ENCODE peak calls at places on chromosomes 2 and 18, in five cellular contexts. One of them, this sample, is unnamed.

GRCh38 chr2:234425923-234426603 is 70.8 kb downstream of the ARL4C start:
- DNase-seq in HepG2: no peak
- DNase-seq in WTC11: no peak
- DNase-seq in HCT116: no peak
- DNase-seq in GM12878: peak
- DNase-seq in this sample: no peak

GRCh38 chr2:238315031-238315595 is 5.2 kb upstream of the TRAF3IP1 start:
- DNase-seq in HepG2: no peak
- DNase-seq in WTC11: no peak
- DNase-seq in HCT116: no peak
- DNase-seq in GM12878: no peak
- DNase-seq in this sample: no peak

GRCh38 chr2:232349946-232350635 is 28.5 kb upstream of the ALPP start:
- DNase-seq in HepG2: no peak
- DNase-seq in WTC11: peak
- DNase-seq in HCT116: no peak
- DNase-seq in GM12878: no peak
- DNase-seq in this sample: no peak

GRCh38 chr2:38602136-38602731 is 494 bp downstream of the HNRNPLL start:
- DNase-seq in HepG2: no peak
- DNase-seq in WTC11: peak
- DNase-seq in HCT116: no peak
- DNase-seq in GM12878: no peak
- DNase-seq in this sample: no peak

GRCh38 chr2:127157651-127158460 is 50.9 kb upstream of the BIN1 start:
- DNase-seq in HepG2: peak
- DNase-seq in WTC11: peak
- DNase-seq in HCT116: no peak
- DNase-seq in GM12878: no peak
- DNase-seq in this sample: peak

GRCh38 chr18:42183746-42184145 is 228.7 kb downstream of the PIK3C3 start:
- DNase-seq in HepG2: no peak
- DNase-seq in WTC11: no peak
- DNase-seq in HCT116: no peak
- DNase-seq in GM12878: no peak
- DNase-seq in this sample: no peak

GRCh38 chr2:241745276-241745675 is 10.8 kb downstream of the D2HGDH start:
- DNase-seq in HepG2: no peak
- DNase-seq in WTC11: no peak
- DNase-seq in HCT116: no peak
- DNase-seq in GM12878: no peak
- DNase-seq in this sample: no peak

GRCh38 chr18:24219561-24220317 is 80.9 kb downstream of the CABYR start:
- DNase-seq in HepG2: no peak
- DNase-seq in WTC11: no peak
- DNase-seq in HCT116: no peak
- DNase-seq in GM12878: no peak
- DNase-seq in this sample: no peak

GRCh38 chr2:224612581-224612980 is 27.4 kb upstream of the CUL3 start:
- DNase-seq in HepG2: no peak
- DNase-seq in WTC11: no peak
- DNase-seq in HCT116: no peak
- DNase-seq in GM12878: no peak
- DNase-seq in this sample: no peak

GRCh38 chr2:18690342-18690741 is 101.0 kb upstream of the NT5C1B start:
- DNase-seq in HepG2: no peak
- DNase-seq in WTC11: peak
- DNase-seq in HCT116: peak
- DNase-seq in GM12878: no peak
- DNase-seq in this sample: peak

GRCh38 chr2:180717588-180717987 is 262.8 kb upstream of the UBE2E3 start:
- DNase-seq in HepG2: no peak
- DNase-seq in WTC11: no peak
- DNase-seq in HCT116: no peak
- DNase-seq in GM12878: no peak
- DNase-seq in this sample: no peak

GRCh38 chr2:148955798-148956197 is 80.8 kb downstream of the KIF5C start:
- DNase-seq in HepG2: no peak
- DNase-seq in WTC11: no peak
- DNase-seq in HCT116: no peak
- DNase-seq in GM12878: no peak
- DNase-seq in this sample: no peak

GRCh38 chr2:138058427-138058826 is 94.2 kb downstream of the HNMT start:
- DNase-seq in HepG2: peak
- DNase-seq in WTC11: no peak
- DNase-seq in HCT116: no peak
- DNase-seq in GM12878: no peak
- DNase-seq in this sample: no peak

GRCh38 chr2:122023059-122023879 is 267.8 kb downstream of the TSN start:
- DNase-seq in HepG2: no peak
- DNase-seq in WTC11: no peak
- DNase-seq in HCT116: no peak
- DNase-seq in GM12878: no peak
- DNase-seq in this sample: no peak

DNA sequence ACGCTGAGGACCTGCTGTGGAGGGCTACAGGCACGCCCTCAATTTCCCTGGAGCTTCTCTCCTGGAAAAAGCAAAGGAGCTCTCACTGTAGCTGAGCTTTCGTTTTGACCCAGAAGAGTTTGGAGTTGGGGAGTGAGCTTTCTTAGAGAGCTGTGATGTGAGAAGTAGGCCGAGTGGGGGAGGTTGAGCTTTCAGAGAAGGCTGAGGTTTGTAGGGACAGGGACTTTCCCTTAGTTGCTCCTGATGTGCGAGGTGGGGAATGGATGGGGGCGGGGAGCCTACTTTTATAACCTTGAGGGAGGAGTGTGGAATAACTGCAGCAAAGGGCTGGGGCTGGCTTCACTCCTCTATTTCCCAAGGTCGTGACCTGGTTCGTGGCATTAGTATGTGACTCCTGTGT is 47.1 kb downstream of the ZNF532 start:
- DNase-seq in HepG2: no peak
- DNase-seq in WTC11: no peak
- DNase-seq in HCT116: no peak
- DNase-seq in GM12878: no peak
- DNase-seq in this sample: no peak
- TF ChIP-seq SP1 in HepG2: no peak
- TF ChIP-seq SP1 in WTC11: no peak
- TF ChIP-seq SP1 in HCT116: no peak
- TF ChIP-seq SP1 in GM12878: no peak
- TF ChIP-seq SP1 in this sample: no peak

GRCh38 chr2:17662723-17663122 is 90.9 kb downstream of the SMC6 start:
- DNase-seq in HepG2: no peak
- DNase-seq in WTC11: no peak
- DNase-seq in HCT116: no peak
- DNase-seq in GM12878: no peak
- DNase-seq in this sample: no peak

GRCh38 chr2:17661460-17661859 is 92.2 kb downstream of the SMC6 start:
- DNase-seq in HepG2: no peak
- DNase-seq in WTC11: no peak
- DNase-seq in HCT116: no peak
- DNase-seq in GM12878: no peak
- DNase-seq in this sample: no peak

GRCh38 chr2:17658251-17658843 is 95.3 kb downstream of the SMC6 start:
- DNase-seq in HepG2: no peak
- DNase-seq in WTC11: no peak
- DNase-seq in HCT116: no peak
- DNase-seq in GM12878: peak
- DNase-seq in this sample: no peak

GRCh38 chr2:17660219-17660618 is 93.4 kb downstream of the SMC6 start:
- DNase-seq in HepG2: no peak
- DNase-seq in WTC11: no peak
- DNase-seq in HCT116: no peak
- DNase-seq in GM12878: no peak
- DNase-seq in this sample: no peak

GRCh38 chr2:17657759-17658158 is 95.9 kb downstream of the SMC6 start:
- DNase-seq in HepG2: no peak
- DNase-seq in WTC11: no peak
- DNase-seq in HCT116: no peak
- DNase-seq in GM12878: no peak
- DNase-seq in this sample: no peak
- TF ChIP-seq SP1 in HepG2: no peak
- TF ChIP-seq SP1 in WTC11: no peak
- TF ChIP-seq SP1 in HCT116: no peak
- TF ChIP-seq SP1 in GM12878: no peak
- TF ChIP-seq SP1 in this sample: no peak

DNA sequence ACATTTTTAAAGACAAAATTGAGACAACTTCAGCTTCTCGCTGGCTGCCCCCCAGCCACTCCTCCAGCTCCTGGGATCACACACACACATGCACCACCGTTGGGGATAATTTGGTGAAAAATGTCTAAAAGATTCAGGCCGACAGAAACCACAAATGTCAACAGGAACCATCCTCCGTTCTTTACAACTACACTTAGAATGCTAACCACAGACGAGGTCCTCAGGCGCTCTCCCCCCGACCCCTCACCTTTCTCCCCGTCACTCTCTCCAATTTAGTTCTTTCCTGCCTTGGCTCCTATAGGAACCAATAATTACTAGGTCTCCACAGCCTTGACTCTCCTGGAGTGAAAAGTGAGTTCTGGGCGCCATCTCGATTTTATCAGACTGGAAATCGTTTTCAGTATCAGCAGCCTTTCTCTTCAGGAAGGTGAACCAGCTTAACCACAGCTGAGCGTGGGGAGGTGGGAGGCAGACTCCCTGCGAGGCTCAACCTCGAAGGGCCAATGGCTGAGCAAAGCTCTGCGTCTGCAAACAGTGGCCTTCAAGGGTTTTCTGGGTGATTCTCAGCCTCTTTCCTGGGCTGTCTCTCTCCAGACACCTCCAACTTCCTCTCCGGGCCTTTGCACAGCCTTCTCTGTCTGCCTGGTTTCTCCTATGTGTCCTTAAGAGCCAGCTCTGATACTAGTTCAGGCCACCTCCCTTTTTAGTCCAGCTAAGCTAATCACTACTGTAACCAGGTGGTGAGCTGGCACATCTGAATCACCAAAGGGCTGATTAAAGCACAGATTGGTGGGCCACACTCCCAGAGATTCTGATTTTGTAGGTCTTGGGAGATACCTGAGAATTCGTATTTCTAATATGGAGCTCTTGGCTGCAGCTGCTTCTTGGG is 115.7 kb upstream of the COPS8 start:
- DNase-seq in HepG2: no peak
- DNase-seq in WTC11: no peak
- DNase-seq in HCT116: no peak
- DNase-seq in GM12878: no peak
- DNase-seq in this sample: no peak
- TF ChIP-seq SP1 in HepG2: no peak
- TF ChIP-seq SP1 in WTC11: no peak
- TF ChIP-seq SP1 in HCT116: no peak
- TF ChIP-seq SP1 in GM12878: no peak
- TF ChIP-seq SP1 in this sample: no peak

DNA sequence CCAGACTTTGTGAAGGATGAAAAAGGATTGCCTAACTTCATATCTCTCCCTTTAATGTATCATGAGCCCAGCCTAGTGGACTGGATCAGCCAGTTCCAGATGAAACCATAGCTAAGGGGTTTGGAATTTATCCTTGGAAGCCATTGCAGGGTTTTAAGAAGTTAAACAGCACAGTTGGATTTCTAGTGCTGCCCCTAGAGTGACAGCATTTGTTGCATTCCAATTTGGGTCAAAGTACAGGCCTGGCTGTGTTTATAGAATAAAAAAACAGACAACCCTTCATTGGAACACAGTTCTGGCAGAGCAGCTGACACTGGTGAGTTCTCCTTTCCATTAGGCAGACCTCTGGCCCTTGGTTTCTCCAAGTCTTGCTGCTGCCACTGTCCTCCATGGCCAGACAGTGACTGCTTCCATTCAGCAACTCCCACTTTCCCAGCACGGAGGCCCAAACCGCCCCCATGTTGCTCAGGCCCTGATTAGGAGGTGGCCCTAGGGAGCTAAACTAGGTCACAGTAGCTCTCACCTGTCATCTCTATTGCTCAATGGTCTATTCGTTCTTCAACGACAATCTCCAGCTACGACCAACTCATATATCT is 8.0 kb downstream of the GPR39 start:
- DNase-seq in HepG2: peak
- DNase-seq in WTC11: no peak
- DNase-seq in HCT116: no peak
- DNase-seq in GM12878: no peak
- DNase-seq in this sample: no peak
- TF ChIP-seq SP1 in HepG2: no peak
- TF ChIP-seq SP1 in WTC11: no peak
- TF ChIP-seq SP1 in HCT116: no peak
- TF ChIP-seq SP1 in GM12878: no peak
- TF ChIP-seq SP1 in this sample: no peak

DNA sequence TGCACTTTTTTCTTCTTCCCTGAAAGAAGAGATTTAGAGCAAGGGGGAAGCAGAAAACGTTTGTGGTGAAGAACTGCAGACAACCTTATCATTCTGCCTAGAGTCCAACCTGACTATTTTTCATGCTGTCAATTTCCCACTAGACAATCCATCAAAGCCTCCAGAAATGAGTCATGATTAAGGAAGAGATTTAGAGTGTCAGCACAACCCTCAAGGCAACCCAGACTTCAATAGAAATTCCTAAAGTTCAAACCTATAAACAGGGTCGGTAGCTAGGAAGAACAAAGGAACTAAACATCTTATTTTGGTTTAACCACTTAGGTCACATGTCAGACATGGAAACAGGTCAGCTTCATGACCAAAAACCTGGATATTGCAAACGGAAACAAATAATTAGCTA is 86.9 kb downstream of the SLC25A12 start:
- DNase-seq in HepG2: peak
- DNase-seq in WTC11: no peak
- DNase-seq in HCT116: peak
- DNase-seq in GM12878: no peak
- DNase-seq in this sample: no peak
- TF ChIP-seq SP1 in HepG2: no peak
- TF ChIP-seq SP1 in WTC11: no peak
- TF ChIP-seq SP1 in HCT116: peak
- TF ChIP-seq SP1 in GM12878: no peak
- TF ChIP-seq SP1 in this sample: no peak

GRCh38 chr2:107337209-107337898 is 451.4 kb upstream of the ST6GAL2 start:
- DNase-seq in HepG2: no peak
- DNase-seq in WTC11: no peak
- DNase-seq in HCT116: no peak
- DNase-seq in GM12878: no peak
- DNase-seq in this sample: no peak
- TF ChIP-seq SP1 in HepG2: no peak
- TF ChIP-seq SP1 in WTC11: no peak
- TF ChIP-seq SP1 in HCT116: no peak
- TF ChIP-seq SP1 in GM12878: no peak
- TF ChIP-seq SP1 in this sample: no peak

This sample was measured in HEK293T.